ENCODE peak calls at places on chromosomes 16 and 17, in seven cellular contexts. S is H1, M is HCT116, U is K562, C is HepG2, I is SK-N-SH, W is GM12878. T is an unnamed sample.

GRCh38 chr17:33435716-33436301 is 142.7 kb upstream of the ASIC2 start:
- DNase-seq in S (no peak), M (no peak), U (no peak), C (no peak), I (no peak), W (no peak), T (no peak)

GRCh38 chr16:75550211-75550662 is 5.8 kb downstream of the TMEM231 start:
- DNase-seq in S (no peak), M (no peak), U (no peak), C (peak; percentile 58), I (no peak), W (peak; percentile 69), T (peak; percentile 30)

GRCh38 chr17:57861737-57862409 is 12.0 kb upstream of the MRPS23 start:
- DNase-seq in S (peak; percentile 70), M (no peak), U (no peak), C (peak; percentile 54), I (peak; percentile 88), W (no peak), T (no peak)

GRCh38 chr17:51015145-51015558 is 105.5 kb downstream of the SPAG9 start:
- DNase-seq in S (no peak), M (no peak), U (no peak), C (no peak), I (no peak), W (no peak), T (no peak)

GRCh38 chr16:24129412-24129918 is 126.7 kb upstream of the CACNG3 start:
- DNase-seq in S (no peak), M (no peak), U (no peak), C (no peak), I (no peak), W (no peak), T (no peak)

GRCh38 chr17:850828-851759 is 68.9 kb downstream of the MRM3 start:
- DNase-seq in S (no peak), M (no peak), U (no peak), C (no peak), I (peak; percentile 46), W (no peak), T (no peak)

GRCh38 chr17:29364691-29365090 is 25.5 kb upstream of the TAOK1 start:
- DNase-seq in S (no peak), M (no peak), U (no peak), C (no peak), I (no peak), W (no peak), T (no peak)

GRCh38 chr16:31117384-31118222 is at the start of gene KAT8:
- DNase-seq in S (peak; percentile 94), M (peak; percentile 97), U (peak; percentile 99), C (peak; percentile 99), I (peak; percentile 98), W (peak; percentile 72), T (peak; percentile 94)

GRCh38 chr16:88533945-88534641 is 36.1 kb upstream of the ZC3H18 start:
- DNase-seq in S (peak; percentile 87), M (peak; percentile 31), U (no peak), C (no peak), I (peak; percentile 78), W (no peak), T (peak; percentile 46)

GRCh38 chr17:48261297-48261880 is 153.8 kb downstream of the SNX11 start:
- DNase-seq in S (peak; percentile 70), M (peak; percentile 81), U (peak; percentile 83), C (peak; percentile 54), I (peak; percentile 20), W (no peak), T (peak; percentile 30)

GRCh38 chr17:63881935-63882601 is at the start of gene GH2:
- DNase-seq in S (peak; percentile 88), M (peak; percentile 56), U (peak; percentile 82), C (peak; percentile 29), I (peak; percentile 85), W (no peak), T (peak; percentile 35)

GRCh38 chr17:36869856-36870617 is 67.2 kb upstream of the LHX1 start:
- DNase-seq in S (no peak), M (no peak), U (peak; percentile 56), C (no peak), I (no peak), W (no peak), T (no peak)

GRCh38 chr17:40563371-40564052 is 1.8 kb downstream of the CCR7 start:
- DNase-seq in S (no peak), M (no peak), U (no peak), C (no peak), I (no peak), W (no peak), T (no peak)

GRCh38 chr17:21368545-21369246 is 7.5 kb upstream of the KCNJ12 start:
- DNase-seq in S (no peak), M (no peak), U (no peak), C (no peak), I (no peak), W (no peak), T (no peak)

DNA sequence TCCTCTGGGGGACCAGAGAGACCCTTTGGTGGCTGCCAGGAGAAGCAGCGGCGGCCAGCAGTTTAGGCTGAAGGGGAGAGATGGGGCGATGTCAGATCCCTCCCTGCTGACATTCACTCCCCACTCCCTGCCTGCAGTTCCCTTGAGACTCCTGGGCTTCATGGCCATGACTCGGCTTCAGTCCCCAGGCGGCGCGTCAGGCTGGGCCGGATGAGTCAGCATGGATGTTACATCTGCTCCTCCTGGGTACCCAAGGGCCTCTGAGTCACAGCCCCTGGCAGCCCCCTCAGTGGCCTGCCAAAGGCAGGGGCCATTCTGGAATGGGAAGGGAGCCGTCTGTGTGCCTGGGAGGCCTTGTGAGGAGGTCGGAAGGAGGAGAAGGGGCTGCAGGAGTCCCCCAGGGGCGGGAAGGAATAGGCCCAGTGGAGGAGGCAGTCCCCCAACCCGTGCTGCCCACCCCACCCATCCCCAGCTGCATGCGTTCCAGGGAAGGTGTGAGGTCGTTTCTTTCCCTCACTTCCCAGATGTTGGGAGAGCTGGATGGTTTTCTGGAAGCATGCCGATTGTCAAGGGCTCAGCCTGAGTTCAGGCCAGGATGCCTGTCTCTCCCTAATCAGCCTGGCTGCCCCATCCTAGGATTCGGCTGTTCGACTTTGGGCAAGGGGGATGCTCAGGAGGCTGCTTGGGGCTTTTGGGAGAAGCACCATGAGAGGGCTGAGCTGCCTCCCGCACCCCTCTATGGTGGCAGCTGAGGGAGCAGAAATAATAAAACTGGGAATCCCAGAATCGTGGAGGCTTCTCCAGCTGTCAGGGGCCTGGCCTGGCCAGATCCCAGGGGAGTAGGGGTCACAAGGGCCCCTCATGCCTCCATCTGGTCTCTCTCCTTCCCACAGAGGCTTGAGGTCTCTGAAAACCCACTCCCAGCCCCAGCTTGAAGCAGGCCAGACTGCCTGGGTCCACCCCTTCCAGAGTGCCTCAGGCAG is 9.7 kb downstream of the RHBDL3 start:
- DNase-seq in S (peak; percentile 70), M (peak; percentile 23), U (peak; percentile 89), C (no peak), I (peak; percentile 53), W (no peak), T (no peak)
- TF ChIP-seq YY1 in S (no peak), M (peak; percentile 4), U (no peak), C (no peak), I (peak; percentile 35), W (no peak), T (no peak)

DNA sequence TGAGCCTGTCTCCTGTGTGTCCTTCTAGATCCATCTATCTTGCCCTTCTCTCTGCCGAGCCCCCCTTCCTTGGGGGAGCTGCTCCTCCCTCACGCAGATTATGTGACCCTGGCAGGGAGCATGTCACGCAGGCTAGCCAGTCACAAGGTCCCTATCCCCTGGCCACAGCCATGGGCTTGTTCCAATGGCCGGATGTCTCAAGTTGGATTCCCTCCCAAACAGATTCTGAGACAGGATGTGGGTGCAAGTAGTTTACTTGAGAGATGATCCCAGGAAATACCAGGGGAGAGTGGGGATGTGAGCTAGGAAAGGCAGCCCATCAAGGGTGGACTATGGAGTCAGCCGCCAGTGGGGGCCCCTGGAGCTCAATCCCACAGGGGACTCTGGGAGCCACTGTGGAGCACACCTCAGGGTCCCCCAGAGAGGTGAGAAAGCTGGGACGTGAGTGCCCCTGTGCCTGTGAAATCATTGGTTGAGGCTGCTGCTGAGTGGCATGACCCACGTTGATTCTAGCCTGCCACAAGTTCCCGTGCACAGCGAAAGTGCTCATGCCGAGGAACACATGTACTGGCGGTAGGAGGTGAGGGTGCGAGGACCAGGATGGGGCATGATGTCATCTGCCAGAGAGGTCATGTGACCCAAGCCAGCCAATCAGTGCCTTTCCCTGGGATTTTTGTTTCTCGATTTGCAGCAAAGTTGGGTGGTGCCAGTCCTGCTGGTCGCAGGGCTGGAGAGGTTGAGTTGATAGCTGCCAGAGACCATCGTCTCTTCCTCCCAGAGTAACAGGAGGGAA is 6.4 kb upstream of the CRISPLD2 start:
- DNase-seq in S (no peak), M (no peak), U (no peak), C (no peak), I (no peak), W (no peak), T (no peak)
- H3K36me3 ChIP-seq in S (no peaks in the 10 kb centered on the region), M (no peaks in the 10 kb centered on the region), U (no peaks in the 10 kb centered on the region), C (no peaks in the 10 kb centered on the region), I (no peaks in the 10 kb centered on the region), W (no peaks in the 10 kb centered on the region), T (no peaks in the 10 kb centered on the region)

DNA sequence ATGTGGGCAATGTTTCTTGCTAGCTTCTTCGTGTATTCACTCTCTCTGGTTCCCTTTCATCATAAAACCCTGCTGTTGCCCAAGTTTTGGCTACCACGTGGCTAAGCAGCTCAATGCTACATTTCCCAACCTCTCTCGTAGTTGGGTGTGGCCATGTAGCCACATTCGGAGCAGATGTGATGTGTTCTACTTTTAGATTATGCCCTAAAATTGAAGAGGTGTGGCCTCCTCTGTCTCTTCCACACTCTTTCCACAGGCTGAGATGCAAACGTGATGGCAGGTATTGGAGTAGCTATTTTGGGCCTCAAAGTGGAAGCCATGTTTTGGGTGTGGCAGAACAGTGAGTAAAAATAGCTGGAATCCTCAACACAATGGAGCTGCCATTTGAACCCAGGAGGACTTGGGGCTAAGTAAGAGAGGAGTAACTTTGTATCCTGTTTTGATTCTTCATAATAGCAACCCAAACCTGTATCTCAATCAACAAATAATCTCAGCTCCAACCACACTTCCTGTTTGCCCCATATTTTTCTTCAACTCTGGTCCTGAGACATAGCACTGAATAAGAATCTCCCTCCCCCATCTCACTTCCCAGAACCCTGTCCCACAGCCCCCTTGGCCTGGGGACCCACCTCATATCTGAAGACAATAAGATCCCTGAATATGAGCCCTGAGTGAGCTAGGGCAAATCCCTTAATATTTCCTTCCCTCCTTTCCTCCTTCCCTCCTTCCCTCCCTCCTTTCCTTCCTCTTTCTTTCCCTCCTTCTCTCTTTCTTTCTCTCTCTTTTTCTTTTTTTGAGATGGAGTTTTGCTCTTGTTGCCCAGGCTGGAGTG is 4.0 kb downstream of the NUPR1 start:
- DNase-seq in S (no peak), M (no peak), U (no peak), C (no peak), I (no peak), W (no peak), T (no peak)
- TF ChIP-seq YY1 in S (no peak), M (no peak), U (peak; percentile 48), C (no peak), I (no peak), W (no peak), T (no peak)

DNA sequence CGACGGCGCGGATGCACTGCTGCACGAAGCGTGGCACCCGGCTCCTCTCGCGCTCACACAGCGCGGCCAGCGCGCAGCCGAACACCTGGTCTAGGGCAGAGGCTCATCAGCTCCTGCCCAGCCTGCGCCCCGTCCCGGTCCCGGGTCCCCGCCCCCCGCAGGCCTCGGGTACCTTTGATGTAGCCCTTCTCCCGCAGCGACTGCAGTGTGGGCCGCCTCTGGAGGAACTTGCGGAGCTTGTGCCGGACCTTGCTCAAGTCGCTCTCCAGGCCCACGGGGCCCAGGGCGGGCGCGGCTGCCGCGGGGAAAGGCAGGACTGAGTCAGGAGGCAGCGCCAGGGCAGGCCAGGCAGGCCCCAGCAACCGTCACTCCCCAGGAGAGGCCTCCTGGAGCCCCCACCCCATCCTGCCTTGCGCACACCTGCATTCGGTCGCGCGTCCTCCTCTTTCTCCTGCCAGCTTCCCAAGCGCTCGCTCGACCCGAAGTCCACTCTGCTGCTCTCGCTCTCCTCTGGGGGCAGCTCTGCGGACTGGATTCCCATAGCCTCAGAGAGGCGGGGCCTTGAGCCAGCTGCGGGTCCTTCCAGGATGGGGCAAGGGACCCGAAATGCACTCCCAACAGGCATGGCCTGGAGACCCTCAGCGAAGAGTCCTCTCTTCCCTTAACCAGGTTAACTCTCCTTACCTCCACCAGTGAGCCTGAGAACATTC is 36.0 kb downstream of the ARHGAP27 start:
- DNase-seq in S (no peak), M (no peak), U (no peak), C (no peak), I (no peak), W (no peak), T (no peak)
- H3K36me3 ChIP-seq in S (no peaks in the 10 kb centered on the region), M (peaks cover 12% of the 10 kb centered on the region), U (no peaks in the 10 kb centered on the region), C (peaks cover 26% of the 10 kb centered on the region), I (no peaks in the 10 kb centered on the region), W (peaks cover 18% of the 10 kb centered on the region), T (peaks cover 20% of the 10 kb centered on the region)